ENCODE peak calls at places on chromosomes 13 and 19, in seven cellular contexts. W is NCI-H1105, U is dorsolateral prefrontal cortex, Z is AG04450, I is stromal cell of bone marrow, H is mesothelial cell of epicardium, E is HCT116. B is an unnamed sample.

GRCh38 chr19:51181913-51182419 is 39.9 kb downstream of the SIGLEC7 start:
- DNase-seq in W (no peak), U (no peak), Z (no peak), I (no peak), H (no peak), E (no peak), B (no peak)

GRCh38 chr13:64643066-64643465 is 2587.1 kb downstream of the PCDH9 start:
- DNase-seq in W (no peak), U (no peak), Z (no peak), I (no peak), H (no peak), E (no peak), B (no peak)

GRCh38 chr19:12913871-12914690 is 5.0 kb downstream of the SYCE2 start:
- DNase-seq in W (no peak), U (no peak), Z (no peak), I (no peak), H (no peak), E (no peak), B (no peak)

GRCh38 chr19:1862424-1863307 is 713 bp downstream of the KLF16 start:
- DNase-seq in W (peak; percentile 28), U (no peak), Z (no peak), I (no peak), H (no peak), E (no peak), B (peak; percentile 36)

GRCh38 chr13:98981596-98982195 is 3.8 kb upstream of the DOCK9 start:
- DNase-seq in W (no peak), U (no peak), Z (no peak), I (no peak), H (no peak), E (no peak), B (no peak)

GRCh38 chr13:26558074-26558805 is 757 bp downstream of the WASF3 start:
- DNase-seq in W (no peak), U (no peak), Z (no peak), I (no peak), H (peak; percentile 27), E (no peak), B (no peak)

GRCh38 chr13:113906566-113906965 is 42.7 kb upstream of the GAS6 start:
- DNase-seq in W (peak; percentile 62), U (no peak), Z (no peak), I (no peak), H (no peak), E (no peak), B (no peak)

GRCh38 chr19:30479231-30479630 is 107.0 kb downstream of the ZNF536 start:
- DNase-seq in W (no peak), U (no peak), Z (no peak), I (no peak), H (no peak), E (no peak), B (no peak)

GRCh38 chr19:34336781-34337271 is 28.2 kb upstream of the GPI start:
- DNase-seq in W (peak; percentile 12), U (no peak), Z (no peak), I (no peak), H (no peak), E (peak; percentile 8), B (peak; percentile 20)

GRCh38 chr13:113532156-113532806 is 41.8 kb upstream of the DCUN1D2 start:
- DNase-seq in W (no peak), U (no peak), Z (no peak), I (no peak), H (no peak), E (no peak), B (no peak)

GRCh38 chr19:46861691-46862503 is 1.1 kb downstream of the ARHGAP35 start:
- DNase-seq in W (peak; percentile 20), U (no peak), Z (no peak), I (no peak), H (no peak), E (no peak), B (no peak)

GRCh38 chr19:53086949-53087348 is 16.3 kb downstream of the ZNF160 start:
- DNase-seq in W (no peak), U (no peak), Z (no peak), I (no peak), H (no peak), E (no peak), B (no peak)

GRCh38 chr13:49217962-49218492 is 2.1 kb upstream of the MLNR start:
- DNase-seq in W (no peak), U (no peak), Z (no peak), I (no peak), H (no peak), E (no peak), B (no peak)

GRCh38 chr13:46962286-46962941 is 65.6 kb upstream of the HTR2A start:
- DNase-seq in W (no peak), U (no peak), Z (no peak), I (peak; percentile 53), H (no peak), E (no peak), B (no peak)

GRCh38 chr19:41156207-41156606 is 36.8 kb upstream of the CYP2S1 start:
- DNase-seq in W (no peak), U (no peak), Z (no peak), I (no peak), H (no peak), E (no peak), B (no peak)

GRCh38 chr19:18507021-18507726 is 14.7 kb downstream of the ELL start:
- DNase-seq in W (no peak), U (no peak), Z (no peak), I (no peak), H (no peak), E (no peak), B (no peak)

GRCh38 chr13:87669379-87669978 is 1.7 kb upstream of the SLITRK5 start:
- DNase-seq in W (no peak), U (no peak), Z (no peak), I (no peak), H (no peak), E (no peak), B (peak; percentile 57)

GRCh38 chr13:101424381-101425155 is 8.3 kb upstream of the NALCN start:
- DNase-seq in W (no peak), U (no peak), Z (peak; percentile 4), I (peak; percentile 31), H (no peak), E (no peak), B (no peak)

GRCh38 chr13:100751826-100752225 is 77.2 kb upstream of the TMTC4 start:
- DNase-seq in W (no peak), U (no peak), Z (no peak), I (no peak), H (no peak), E (no peak), B (no peak)

GRCh38 chr13:97003071-97003470 is 8.8 kb upstream of the OXGR1 start:
- DNase-seq in W (no peak), U (no peak), Z (no peak), I (no peak), H (no peak), E (no peak), B (no peak)

GRCh38 chr13:102700088-102701031 is 5.5 kb upstream of the METTL21C start:
- DNase-seq in W (no peak), U (no peak), Z (no peak), I (no peak), H (no peak), E (no peak), B (no peak)

B was measured in COR-L47.